ENCODE peak calls at places on chromosomes 7 and 10, in five cellular contexts. M is endodermal cell, R is psoas muscle, H is IMR-90, O is fibroblast of pulmonary artery. B is an unnamed sample.

GRCh38 chr7:23184709-23185354 is 3.0 kb downstream of the NUP42 start:
- DNase-seq in O (peak; percentile 69), H (peak; percentile 51), R (no peak), M (peak; percentile 52), B (peak; percentile 49)

GRCh38 chr7:14806886-14807285 is 95.7 kb downstream of the DGKB start:
- DNase-seq in H (peak; percentile 3), M (no peak), O (peak; percentile 17), R (no peak), B (no peak)

GRCh38 chr7:26397786-26398435 is 106.2 kb downstream of the SNX10 start:
- DNase-seq in H (no peak), O (peak; percentile 3), R (peak; percentile 44), M (peak; percentile 86), B (no peak)

GRCh38 chr7:117143580-117143979 is 179.3 kb downstream of the WNT2 start:
- DNase-seq in M (no peak), O (peak; percentile 38), R (no peak), H (peak; percentile 73), B (no peak)

GRCh38 chr10:61835909-61836232 is 65.6 kb upstream of the ARID5B start:
- DNase-seq in O (peak; percentile 63), R (no peak), H (peak; percentile 75), M (no peak), B (no peak)

GRCh38 chr10:86299562-86299961 is 67.0 kb downstream of the GRID1 start:
- DNase-seq in O (no peak), M (peak; percentile 20), H (no peak), R (no peak), B (no peak)

GRCh38 chr7:100013328-100013676 is 2.1 kb upstream of the ZKSCAN1 start:
- DNase-seq in M (no peak), O (no peak), H (no peak), R (no peak), B (no peak)

GRCh38 chr7:3655635-3656034 is 354.6 kb downstream of the SDK1 start:
- DNase-seq in H (no peak), M (no peak), R (no peak), O (no peak), B (no peak)

GRCh38 chr7:39073432-39073831 is 95.7 kb downstream of the POU6F2 start:
- DNase-seq in H (no peak), R (no peak), M (peak; percentile 69), O (no peak), B (no peak)

GRCh38 chr10:127715782-127716378 is 21.1 kb upstream of the FOXI2 start:
- DNase-seq in H (no peak), R (no peak), M (no peak), O (peak; percentile 14), B (no peak)
- TF ChIP-seq CTCF in H (peak; percentile 15), R (peak; percentile 29), M (peak; percentile 77), O (peak; percentile 6), B (peak; percentile 63)

GRCh38 chr7:32142649-32143048 is 72.4 kb upstream of the PDE1C start:
- DNase-seq in O (peak; percentile 20), M (no peak), R (no peak), H (peak; percentile 80), B (no peak)

GRCh38 chr7:32143271-32143670 is 73.1 kb upstream of the PDE1C start:
- DNase-seq in R (no peak), M (no peak), O (no peak), H (peak; percentile 32), B (no peak)

GRCh38 chr7:32145911-32146310 is 75.7 kb upstream of the PDE1C start:
- DNase-seq in R (no peak), H (no peak), O (no peak), M (no peak), B (no peak)

GRCh38 chr7:32140540-32140939 is 70.3 kb upstream of the PDE1C start:
- DNase-seq in M (no peak), O (no peak), R (no peak), H (no peak), B (no peak)
- TF ChIP-seq CTCF in M (peak; percentile 51), O (peak; percentile 2), R (no peak), H (no peak), B (no peak)

GRCh38 chr10:99631496-99631895 is 11.3 kb upstream of the SLC25A28 start:
- DNase-seq in H (peak; percentile 78), M (no peak), O (peak; percentile 16), R (no peak), B (no peak)

GRCh38 chr10:99630991-99631390 is 10.8 kb upstream of the SLC25A28 start:
- DNase-seq in R (no peak), M (no peak), O (peak; percentile 76), H (peak; percentile 15), B (no peak)

GRCh38 chr10:99629625-99629978 is 9.4 kb upstream of the SLC25A28 start:
- DNase-seq in H (no peak), O (no peak), R (no peak), M (no peak), B (no peak)

GRCh38 chr10:99628923-99629624 is 8.8 kb upstream of the SLC25A28 start:
- DNase-seq in R (no peak), M (no peak), H (no peak), O (no peak), B (no peak)

DNA sequence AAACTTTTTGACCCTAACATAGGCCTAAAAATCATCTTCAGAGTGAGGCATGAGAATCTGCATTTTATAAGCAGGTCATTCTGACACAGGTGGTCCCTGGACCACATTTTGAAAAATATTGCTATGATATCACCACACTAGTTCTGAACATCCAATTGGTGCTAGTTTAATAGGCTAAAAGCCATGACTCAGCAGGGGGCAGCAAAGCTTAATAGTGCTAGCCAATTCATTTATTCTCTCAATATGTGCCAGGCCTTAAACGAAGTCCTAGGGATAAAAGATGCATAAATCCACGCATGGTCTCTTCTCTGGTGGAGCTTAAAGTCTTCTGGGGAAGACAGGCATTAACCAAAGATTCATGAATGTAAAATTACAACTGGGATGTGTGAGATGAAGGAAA is 10.2 kb upstream of the SLC25A28 start:
- DNase-seq in R (no peak), M (no peak), H (peak; percentile 64), O (peak; percentile 75), B (no peak)
- TF ChIP-seq CTCF in R (peak; percentile 8), M (no peak), H (peak; percentile 69), O (peak; percentile 59), B (peak; percentile 54)

DNA sequence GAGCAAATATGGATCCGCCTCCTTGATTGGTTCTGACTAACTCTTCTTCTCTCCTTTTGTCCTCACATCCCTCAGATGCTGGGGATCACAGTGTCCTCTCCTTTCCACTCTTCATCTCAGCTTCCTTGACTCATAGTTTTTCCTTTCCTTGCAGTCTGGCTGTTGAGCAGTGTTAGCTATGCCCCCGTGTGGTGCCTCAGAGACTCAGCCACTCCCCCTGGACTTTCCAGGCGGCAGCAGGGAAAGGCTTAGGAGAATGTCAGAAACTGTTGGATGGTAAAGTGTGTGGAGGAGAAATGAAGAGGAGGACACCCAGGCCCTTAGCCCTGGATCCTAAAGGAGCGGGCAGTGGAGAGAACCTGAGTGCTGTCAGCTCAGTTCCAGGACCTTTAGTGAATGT is 267.5 kb downstream of the CELF2 start:
- DNase-seq in O (no peak), M (peak; percentile 41), R (no peak), H (no peak), B (no peak)
- TF ChIP-seq CTCF in O (no peak), M (peak; percentile 39), R (no peak), H (no peak), B (no peak)

DNA sequence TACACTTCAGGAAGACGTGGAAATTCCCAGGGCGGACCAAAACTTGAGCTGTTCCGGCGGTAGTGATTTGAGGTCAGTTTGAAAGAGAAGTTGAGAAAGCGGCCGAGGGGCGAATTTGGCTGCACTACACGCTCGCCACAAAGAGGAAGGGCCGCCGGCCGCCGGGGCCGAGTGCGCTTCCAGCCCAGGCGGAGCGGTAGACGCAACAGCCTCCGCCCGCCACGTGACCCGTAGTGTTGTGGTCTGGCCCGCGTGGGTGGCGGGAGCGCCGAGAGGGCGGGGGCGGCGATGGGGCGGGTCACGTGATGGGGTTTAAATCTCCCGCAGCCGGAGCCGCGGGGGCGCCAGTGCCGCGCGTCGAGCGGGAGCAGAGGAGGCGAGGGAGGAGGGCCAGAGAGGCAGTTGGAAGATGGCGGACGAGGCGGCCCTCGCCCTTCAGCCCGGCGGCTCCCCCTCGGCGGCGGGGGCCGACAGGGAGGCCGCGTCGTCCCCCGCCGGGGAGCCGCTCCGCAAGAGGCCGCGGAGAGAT is at the start of gene SIRT1:
- DNase-seq in M (peak; percentile 99), H (peak; percentile 90), R (peak; percentile 98), O (peak; percentile 95), B (peak; percentile 93)
- TF ChIP-seq CTCF in M (no peak), H (no peak), R (no peak), O (no peak), B (no peak)

DNA sequence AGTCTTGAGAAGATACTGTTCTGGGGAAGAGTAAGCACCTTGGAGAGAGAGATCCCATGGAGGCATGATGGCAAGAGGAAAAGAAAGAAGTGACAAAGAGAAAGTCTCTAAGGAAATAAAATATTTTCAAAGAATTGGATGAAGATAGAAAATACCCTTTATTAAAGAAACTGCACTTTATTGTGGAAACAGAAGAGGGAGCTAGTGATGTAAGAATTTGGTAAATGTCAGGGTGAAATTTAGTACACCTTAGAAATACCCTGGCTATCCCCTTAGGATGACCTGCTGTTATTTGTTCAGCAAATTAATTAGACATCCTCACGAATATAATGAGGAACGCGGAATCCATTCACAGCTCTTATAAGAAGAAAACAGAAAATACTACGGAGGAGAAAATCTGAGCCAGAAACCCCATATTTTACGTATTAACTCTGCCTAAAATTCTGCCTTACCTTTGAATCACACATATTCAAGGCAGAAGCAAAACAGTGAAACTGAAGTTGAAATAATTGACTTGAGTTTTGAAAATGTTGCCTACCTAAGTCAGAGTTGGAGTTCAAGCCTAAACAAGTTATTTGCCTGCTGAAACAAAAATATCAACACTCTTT is 90.7 kb downstream of the TFPI2 start:
- DNase-seq in R (no peak), H (peak; percentile 23), M (no peak), O (peak; percentile 64), B (no peak)
- TF ChIP-seq CTCF in R (peak; percentile 25), H (peak; percentile 67), M (peak; percentile 75), O (peak; percentile 63), B (peak; percentile 52)

GRCh38 chr7:122182081-122182480 is 38.0 kb upstream of the AASS start:
- DNase-seq in H (no peak), R (no peak), O (no peak), M (no peak), B (no peak)
- TF ChIP-seq CTCF in H (no peak), R (no peak), O (no peak), M (no peak), B (no peak)

GRCh38 chr10:91091780-91092179 is 128.7 kb upstream of the PCGF5 start:
- DNase-seq in H (no peak), O (no peak), R (no peak), M (no peak), B (no peak)

GRCh38 chr10:91090761-91091529 is 129.5 kb upstream of the PCGF5 start:
- DNase-seq in R (no peak), O (no peak), M (no peak), H (no peak), B (peak; percentile 37)

GRCh38 chr10:91088300-91089140 is 131.9 kb upstream of the PCGF5 start:
- DNase-seq in H (peak; percentile 15), O (peak; percentile 24), R (no peak), M (no peak), B (no peak)
- TF ChIP-seq CTCF in H (peak; percentile 29), O (peak; percentile 17), R (peak; percentile 10), M (peak; percentile 35), B (peak; percentile 50)

GRCh38 chr10:3486346-3487065 is 298.5 kb downstream of the KLF6 start:
- DNase-seq in R (no peak), H (peak; percentile 57), M (peak; percentile 92), O (peak; percentile 44), B (no peak)
- TF ChIP-seq CTCF in R (no peak), H (no peak), M (no peak), O (no peak), B (no peak)